ENCODE peak calls at places on chromosomes 2 and 18, in four cellular contexts. One of them, this sample, is unnamed.

GRCh38 chr2:57880967-57881366 is 165.6 kb upstream of the VRK2 start:
- DNase-seq in BJ: no peak
- DNase-seq in tibial nerve: no peak
- DNase-seq in fibroblast of mammary gland: no peak
- DNase-seq in this sample: no peak

GRCh38 chr2:64214281-64215115 is 70.3 kb upstream of the PELI1 start:
- DNase-seq in BJ: no peak
- DNase-seq in tibial nerve: no peak
- DNase-seq in fibroblast of mammary gland: no peak
- DNase-seq in this sample: no peak

GRCh38 chr2:119518401-119518800 is 5.9 kb downstream of the SCTR start:
- DNase-seq in BJ: no peak
- DNase-seq in tibial nerve: no peak
- DNase-seq in fibroblast of mammary gland: no peak
- DNase-seq in this sample: no peak

GRCh38 chr2:41965886-41966285 is 81.9 kb upstream of the PKDCC start:
- DNase-seq in BJ: no peak
- DNase-seq in tibial nerve: peak; percentile 36
- DNase-seq in fibroblast of mammary gland: peak; percentile 76
- DNase-seq in this sample: no peak

GRCh38 chr2:99559075-99559662 is 69.4 kb upstream of the REV1 start:
- DNase-seq in BJ: no peak
- DNase-seq in tibial nerve: peak; percentile 85
- DNase-seq in fibroblast of mammary gland: peak; percentile 62
- DNase-seq in this sample: no peak

GRCh38 chr2:210606001-210606400 is 49.6 kb downstream of the CPS1 start:
- DNase-seq in BJ: no peak
- DNase-seq in tibial nerve: no peak
- DNase-seq in fibroblast of mammary gland: no peak
- DNase-seq in this sample: peak; percentile 23

GRCh38 chr2:136386046-136386445 is 268.1 kb upstream of the CXCR4 start:
- DNase-seq in BJ: no peak
- DNase-seq in tibial nerve: no peak
- DNase-seq in fibroblast of mammary gland: peak; percentile 64
- DNase-seq in this sample: no peak

GRCh38 chr18:79139206-79139605 is 70.0 kb downstream of the ATP9B start:
- DNase-seq in BJ: no peak
- DNase-seq in tibial nerve: no peak
- DNase-seq in fibroblast of mammary gland: no peak
- DNase-seq in this sample: no peak

GRCh38 chr2:31886700-31887099 is 124.1 kb downstream of the MEMO1 start:
- DNase-seq in BJ: no peak
- DNase-seq in tibial nerve: no peak
- DNase-seq in fibroblast of mammary gland: peak; percentile 9
- DNase-seq in this sample: no peak

GRCh38 chr18:44946529-44947113 is 265.9 kb downstream of the SETBP1 start:
- DNase-seq in BJ: no peak
- DNase-seq in tibial nerve: no peak
- DNase-seq in fibroblast of mammary gland: no peak
- DNase-seq in this sample: no peak

GRCh38 chr2:26346454-26347053 is at the start of gene ADGRF3:
- DNase-seq in BJ: no peak
- DNase-seq in tibial nerve: no peak
- DNase-seq in fibroblast of mammary gland: peak; percentile 29
- DNase-seq in this sample: no peak

GRCh38 chr18:55007582-55007981 is 48.3 kb upstream of the CCDC68 start:
- DNase-seq in BJ: no peak
- DNase-seq in tibial nerve: no peak
- DNase-seq in fibroblast of mammary gland: no peak
- DNase-seq in this sample: no peak

GRCh38 chr18:41436772-41437171 is 518.3 kb upstream of the PIK3C3 start:
- DNase-seq in BJ: no peak
- DNase-seq in tibial nerve: no peak
- DNase-seq in fibroblast of mammary gland: no peak
- DNase-seq in this sample: no peak

GRCh38 chr2:127079358-127079920 is 27.5 kb downstream of the BIN1 start:
- DNase-seq in BJ: no peak
- DNase-seq in tibial nerve: no peak
- DNase-seq in fibroblast of mammary gland: no peak
- DNase-seq in this sample: no peak

GRCh38 chr2:127076924-127077323 is 30.0 kb downstream of the BIN1 start:
- DNase-seq in BJ: no peak
- DNase-seq in tibial nerve: no peak
- DNase-seq in fibroblast of mammary gland: peak; percentile 40
- DNase-seq in this sample: no peak

GRCh38 chr2:127080226-127080940 is 26.6 kb downstream of the BIN1 start:
- DNase-seq in BJ: no peak
- DNase-seq in tibial nerve: no peak
- DNase-seq in fibroblast of mammary gland: no peak
- DNase-seq in this sample: no peak

GRCh38 chr2:127078028-127078427 is 28.9 kb downstream of the BIN1 start:
- DNase-seq in BJ: no peak
- DNase-seq in tibial nerve: no peak
- DNase-seq in fibroblast of mammary gland: no peak
- DNase-seq in this sample: no peak

GRCh38 chr2:127078691-127079270 is 28.2 kb downstream of the BIN1 start:
- DNase-seq in BJ: no peak
- DNase-seq in tibial nerve: no peak
- DNase-seq in fibroblast of mammary gland: no peak
- DNase-seq in this sample: no peak
- TF ChIP-seq CTCF in BJ: no peak
- TF ChIP-seq CTCF in tibial nerve: no peak
- TF ChIP-seq CTCF in fibroblast of mammary gland: no peak
- TF ChIP-seq CTCF in this sample: no peak

DNA sequence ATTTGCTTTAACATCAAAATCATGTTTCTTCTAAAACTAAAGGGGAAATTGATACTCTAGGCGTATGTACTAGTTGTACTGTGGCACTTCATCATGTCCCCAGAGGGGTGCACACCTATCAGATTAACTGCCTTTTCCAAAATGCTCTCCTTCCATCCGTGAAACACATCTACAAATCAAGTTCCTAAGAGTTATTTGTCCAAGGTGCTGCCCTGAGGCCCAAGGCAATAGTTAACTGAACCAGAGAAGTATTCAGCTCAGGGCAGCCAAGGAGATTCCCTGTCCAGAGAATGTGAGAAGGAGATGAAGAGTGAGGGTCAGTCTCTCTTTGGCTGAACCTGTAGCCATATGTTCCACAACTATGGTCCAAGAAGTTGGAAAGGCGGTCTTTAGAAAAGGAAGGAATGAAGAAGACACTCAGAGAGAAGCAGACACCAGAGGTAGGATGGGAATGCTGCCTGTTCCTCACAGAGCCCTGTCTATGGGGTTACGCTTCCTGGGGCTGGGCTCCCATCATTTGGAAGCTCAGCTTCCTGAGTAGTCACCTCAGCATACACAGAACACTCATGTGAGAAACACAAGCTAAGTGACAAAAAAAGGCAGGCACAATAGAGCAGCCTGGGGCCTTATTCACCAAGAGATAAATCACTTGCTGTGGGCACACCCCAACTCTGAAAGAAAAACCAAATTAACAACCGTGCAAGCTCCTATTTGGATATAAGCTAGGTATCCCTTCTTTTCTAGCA is 55.6 kb downstream of the ANKRD44 start:
- DNase-seq in BJ: no peak
- DNase-seq in tibial nerve: no peak
- DNase-seq in fibroblast of mammary gland: no peak
- DNase-seq in this sample: no peak
- H3K4me3 ChIP-seq in BJ: no peak overlapping the region
- H3K4me3 ChIP-seq in tibial nerve: no peak overlapping the region
- H3K4me3 ChIP-seq in fibroblast of mammary gland: no peak overlapping the region
- H3K4me3 ChIP-seq in this sample: no peak overlapping the region

GRCh38 chr2:160430001-160430344 is 63.6 kb downstream of the RBMS1 start:
- DNase-seq in BJ: no peak
- DNase-seq in tibial nerve: no peak
- DNase-seq in fibroblast of mammary gland: no peak
- DNase-seq in this sample: no peak

GRCh38 chr2:160433466-160434172 is 60.0 kb downstream of the RBMS1 start:
- DNase-seq in BJ: no peak
- DNase-seq in tibial nerve: no peak
- DNase-seq in fibroblast of mammary gland: no peak
- DNase-seq in this sample: peak; percentile 37

GRCh38 chr2:160434254-160434948 is 59.2 kb downstream of the RBMS1 start:
- DNase-seq in BJ: no peak
- DNase-seq in tibial nerve: no peak
- DNase-seq in fibroblast of mammary gland: no peak
- DNase-seq in this sample: no peak

GRCh38 chr2:160431441-160431840 is 62.2 kb downstream of the RBMS1 start:
- DNase-seq in BJ: no peak
- DNase-seq in tibial nerve: no peak
- DNase-seq in fibroblast of mammary gland: no peak
- DNase-seq in this sample: no peak

GRCh38 chr2:160432633-160433032 is 61.0 kb downstream of the RBMS1 start:
- DNase-seq in BJ: no peak
- DNase-seq in tibial nerve: no peak
- DNase-seq in fibroblast of mammary gland: peak; percentile 93
- DNase-seq in this sample: peak; percentile 48
- TF ChIP-seq CTCF in BJ: peak; percentile 5
- TF ChIP-seq CTCF in tibial nerve: no peak
- TF ChIP-seq CTCF in fibroblast of mammary gland: no peak
- TF ChIP-seq CTCF in this sample: peak; percentile 17

DNA sequence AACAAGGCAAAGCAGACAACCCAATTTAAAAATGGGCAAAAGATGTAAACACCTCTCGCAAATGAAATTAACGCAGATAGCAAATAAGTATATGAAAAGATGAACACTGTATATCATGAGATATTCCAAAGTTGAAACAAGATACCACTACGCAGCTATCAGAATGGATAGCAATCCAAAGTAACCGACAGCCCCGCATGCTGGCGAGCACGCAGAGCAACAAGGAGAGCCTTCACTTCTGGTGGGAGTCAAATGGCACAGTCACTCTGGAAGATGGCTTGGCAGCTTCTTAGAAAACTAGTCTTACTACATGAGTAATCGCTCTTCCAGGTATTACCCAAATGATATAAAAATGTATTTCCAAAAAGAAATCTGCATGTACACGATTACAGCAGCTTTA is 1.4 kb downstream of the NDUFA10 start:
- DNase-seq in BJ: no peak
- DNase-seq in tibial nerve: no peak
- DNase-seq in fibroblast of mammary gland: no peak
- DNase-seq in this sample: no peak
- H3K4me3 ChIP-seq in BJ: no peak overlapping the region
- H3K4me3 ChIP-seq in tibial nerve: no peak overlapping the region
- H3K4me3 ChIP-seq in fibroblast of mammary gland: peak overlapping the region; percentile 90
- H3K4me3 ChIP-seq in this sample: no peak overlapping the region

GRCh38 chr2:96764253-96764637 is 3.5 kb downstream of the CNNM4 start:
- DNase-seq in BJ: no peak
- DNase-seq in tibial nerve: no peak
- DNase-seq in fibroblast of mammary gland: no peak
- DNase-seq in this sample: no peak

GRCh38 chr2:96762529-96763253 is 2.0 kb downstream of the CNNM4 start:
- DNase-seq in BJ: no peak
- DNase-seq in tibial nerve: no peak
- DNase-seq in fibroblast of mammary gland: no peak
- DNase-seq in this sample: peak; percentile 39

GRCh38 chr2:96760036-96760985 is at the start of gene CNNM4:
- DNase-seq in BJ: peak; percentile 43
- DNase-seq in tibial nerve: peak; percentile 89
- DNase-seq in fibroblast of mammary gland: peak; percentile 84
- DNase-seq in this sample: peak; percentile 73

GRCh38 chr2:96760986-96761832 is 507 bp downstream of the CNNM4 start:
- DNase-seq in BJ: no peak
- DNase-seq in tibial nerve: no peak
- DNase-seq in fibroblast of mammary gland: peak; percentile 38
- DNase-seq in this sample: no peak

GRCh38 chr2:96763511-96764252 is 3.0 kb downstream of the CNNM4 start:
- DNase-seq in BJ: no peak
- DNase-seq in tibial nerve: no peak
- DNase-seq in fibroblast of mammary gland: no peak
- DNase-seq in this sample: no peak
- TF ChIP-seq CTCF in BJ: peak; percentile 71
- TF ChIP-seq CTCF in tibial nerve: peak; percentile 37
- TF ChIP-seq CTCF in fibroblast of mammary gland: peak; percentile 36
- TF ChIP-seq CTCF in this sample: peak; percentile 66